ENCODE peak calls at places on chromosomes 4 and X, in seven cellular contexts. Z is activated naive CD4-positive, alpha-beta T cell treated with anti-CD3 and anti-CD28 coated beads, Interleukin-2, amount 10 ng/mL, durations not matched to agents 7 days and 5 days; K is effector memory CD8-positive, alpha-beta T cell; P is stimulated activated CD4-positive, alpha-beta T cell treated with anti-CD3 and anti-CD28 coated beads, TNF-alpha, amount 100 ng/mL, for 48 hours; X is psoas muscle; S is HTR-8/SVneo; J is breast epithelium. T is an unnamed sample.

GRCh38 chrX:16946361-16946964 is at the start of gene REPS2:
- DNase-seq in Z (peak; percentile 81), K (peak; percentile 51), P (peak; percentile 37), X (peak; percentile 85), S (peak; percentile 84), J (peak; percentile 86), T (peak; percentile 68)

GRCh38 chrX:80513620-80514019 is 93.4 kb downstream of the TENT5D start:
- DNase-seq in Z (no peak), K (no peak), P (no peak), X (no peak), S (no peak), J (no peak), T (no peak)

GRCh38 chr4:80243274-80244018 is 23.0 kb upstream of the FGF5 start:
- DNase-seq in Z (no peak), K (no peak), P (no peak), X (no peak), S (no peak), J (no peak), T (no peak)

GRCh38 chr4:69727924-69728323 is 32.5 kb downstream of the SULT1B1 start:
- DNase-seq in Z (no peak), K (no peak), P (no peak), X (no peak), S (no peak), J (no peak), T (no peak)

GRCh38 chr4:146342600-146343192 is 128.4 kb downstream of the REELD1 start:
- DNase-seq in Z (peak; percentile 39), K (peak; percentile 6), P (no peak), X (no peak), S (no peak), J (no peak), T (no peak)

GRCh38 chr4:183402771-183403170 is 41.7 kb upstream of the CDKN2AIP start:
- DNase-seq in Z (no peak), K (no peak), P (no peak), X (no peak), S (no peak), J (no peak), T (no peak)

GRCh38 chr4:65597697-65598096 is 72.6 kb downstream of the EPHA5 start:
- DNase-seq in Z (no peak), K (no peak), P (no peak), X (no peak), S (no peak), J (no peak), T (no peak)

GRCh38 chr4:40980318-40980883 is 230.6 kb downstream of the NSUN7 start:
- DNase-seq in Z (no peak), K (no peak), P (no peak), X (no peak), S (peak; percentile 39), J (no peak), T (no peak)

GRCh38 chr4:7861440-7861881 is 78.2 kb downstream of the AFAP1 start:
- DNase-seq in Z (no peak), K (no peak), P (no peak), X (no peak), S (peak; percentile 54), J (no peak), T (no peak)

GRCh38 chr4:4325321-4325720 is 35.3 kb downstream of the ZBTB49 start:
- DNase-seq in Z (no peak), K (no peak), P (no peak), X (no peak), S (no peak), J (no peak), T (no peak)

GRCh38 chrX:30713061-30713525 is 59.9 kb downstream of the GK start:
- DNase-seq in Z (peak; percentile 55), K (peak; percentile 1), P (peak; percentile 18), X (peak; percentile 17), S (peak; percentile 59), J (no peak), T (peak; percentile 72)

GRCh38 chr4:48002267-48002666 is 14.2 kb downstream of the CNGA1 start:
- DNase-seq in Z (no peak), K (no peak), P (no peak), X (no peak), S (no peak), J (no peak), T (no peak)

GRCh38 chrX:13005671-13006473 is 31.0 kb downstream of the TMSB4X start:
- DNase-seq in Z (peak; percentile 26), K (no peak), P (no peak), X (no peak), S (no peak), J (no peak), T (no peak)

GRCh38 chr4:7792616-7793015 is 147.0 kb downstream of the AFAP1 start:
- DNase-seq in Z (no peak), K (no peak), P (no peak), X (no peak), S (no peak), J (no peak), T (no peak)

GRCh38 chr4:71222661-71223060 is 116.2 kb upstream of the SLC4A4 start:
- DNase-seq in Z (no peak), K (no peak), P (no peak), X (no peak), S (no peak), J (no peak), T (no peak)

GRCh38 chr4:175418511-175418910 is 393.6 kb downstream of the GPM6A start:
- DNase-seq in Z (no peak), K (no peak), P (no peak), X (no peak), S (no peak), J (no peak), T (no peak)

GRCh38 chrX:44223150-44223549 is 120.3 kb downstream of the EFHC2 start:
- DNase-seq in Z (no peak), K (no peak), P (no peak), X (no peak), S (no peak), J (no peak), T (no peak)

GRCh38 chrX:41108684-41109205 is 23.5 kb downstream of the USP9X start:
- DNase-seq in Z (no peak), K (no peak), P (no peak), X (no peak), S (no peak), J (no peak), T (no peak)

GRCh38 chrX:147846676-147847075 is 65.0 kb upstream of the FMR1 start:
- DNase-seq in Z (no peak), K (no peak), P (no peak), X (no peak), S (no peak), J (no peak), T (no peak)

GRCh38 chrX:5163663-5164062 is 1065.0 kb downstream of the NLGN4X start:
- DNase-seq in Z (no peak), K (no peak), P (no peak), X (no peak), S (no peak), J (no peak), T (no peak)

GRCh38 chr4:149784018-149784417 is 31.6 kb downstream of the IQCM start:
- DNase-seq in Z (no peak), K (no peak), P (no peak), X (no peak), S (no peak), J (no peak), T (no peak)

GRCh38 chrX:7943600-7944245 is 16.5 kb upstream of the PNPLA4 start:
- DNase-seq in Z (no peak), K (no peak), P (no peak), X (no peak), S (no peak), J (no peak), T (no peak)

GRCh38 chrX:49753691-49754090 is 57.9 kb upstream of the PAGE1 start:
- DNase-seq in Z (no peak), K (no peak), P (no peak), X (no peak), S (no peak), J (no peak), T (no peak)

GRCh38 chr4:82515705-82516104 is 46.1 kb downstream of the TMEM150C start:
- DNase-seq in Z (no peak), K (no peak), P (no peak), X (no peak), S (peak; percentile 14), J (no peak), T (no peak)

GRCh38 chr4:25155957-25156356 is 4.3 kb downstream of the SEPSECS start:
- DNase-seq in Z (no peak), K (no peak), P (no peak), X (no peak), S (no peak), J (no peak), T (no peak)

GRCh38 chr4:21678711-21679110 is 269.9 kb downstream of the KCNIP4 start:
- DNase-seq in Z (no peak), K (no peak), P (no peak), X (no peak), S (no peak), J (no peak), T (no peak)

GRCh38 chrX:71228063-71228642 is 5.1 kb downstream of the GJB1 start:
- DNase-seq in Z (no peak), K (no peak), P (no peak), X (no peak), S (no peak), J (no peak), T (no peak)

GRCh38 chr4:11497212-11497806 is 68.6 kb upstream of the HS3ST1 start:
- DNase-seq in Z (no peak), K (no peak), P (no peak), X (no peak), S (no peak), J (no peak), T (peak; percentile 23)

GRCh38 chrX:106144755-106145639 is 23.1 kb upstream of the PWWP3B start:
- DNase-seq in Z (no peak), K (no peak), P (no peak), X (no peak), S (no peak), J (no peak), T (no peak)

T was measured in HL-60.